ENCODE peak calls at places on chromosomes 12 and 14, in six cellular contexts. One of them, this sample, is unnamed.
A peak's percentile ranks its signal among the peaks of the same experiment; 100 is the strongest.

GRCh38 chr12:124520896-124521295 is 46.5 kb downstream of the NCOR2 start:
- DNase-seq in ELF-1: no peak
- DNase-seq in mucosa of gallbladder: no peak
- DNase-seq in cardiac muscle cell: no peak
- DNase-seq in nephron progenitor cell: no peak
- DNase-seq in activated CD8-positive, alpha-beta memory T cell treated with anti-CD3 and anti-CD28 coated beads for 24 hours: no peak
- DNase-seq in this sample: no peak

GRCh38 chr12:115191342-115191741 is 507.4 kb upstream of the TBX3 start:
- DNase-seq in nephron progenitor cell: no peak
- DNase-seq in cardiac muscle cell: no peak
- DNase-seq in ELF-1: no peak
- DNase-seq in activated CD8-positive, alpha-beta memory T cell treated with anti-CD3 and anti-CD28 coated beads for 24 hours: no peak
- DNase-seq in mucosa of gallbladder: no peak
- DNase-seq in this sample: no peak

GRCh38 chr12:63400746-63401145 is 249.7 kb upstream of the AVPR1A start:
- DNase-seq in cardiac muscle cell: no peak
- DNase-seq in ELF-1: no peak
- DNase-seq in mucosa of gallbladder: no peak
- DNase-seq in nephron progenitor cell: no peak
- DNase-seq in activated CD8-positive, alpha-beta memory T cell treated with anti-CD3 and anti-CD28 coated beads for 24 hours: no peak
- DNase-seq in this sample: no peak

GRCh38 chr14:21227981-21228380 is 41.3 kb downstream of the HNRNPC start:
- DNase-seq in mucosa of gallbladder: no peak
- DNase-seq in nephron progenitor cell: no peak
- DNase-seq in ELF-1: no peak
- DNase-seq in cardiac muscle cell: no peak
- DNase-seq in activated CD8-positive, alpha-beta memory T cell treated with anti-CD3 and anti-CD28 coated beads for 24 hours: no peak
- DNase-seq in this sample: no peak

GRCh38 chr12:113103756-113104450 is 31.7 kb downstream of the RASAL1 start:
- DNase-seq in mucosa of gallbladder: no peak
- DNase-seq in nephron progenitor cell: peak; percentile 53
- DNase-seq in activated CD8-positive, alpha-beta memory T cell treated with anti-CD3 and anti-CD28 coated beads for 24 hours: peak; percentile 76
- DNase-seq in cardiac muscle cell: peak; percentile 21
- DNase-seq in ELF-1: peak; percentile 84
- DNase-seq in this sample: no peak

GRCh38 chr14:29927596-29928341 is at the start of gene PRKD1:
- DNase-seq in activated CD8-positive, alpha-beta memory T cell treated with anti-CD3 and anti-CD28 coated beads for 24 hours: no peak
- DNase-seq in mucosa of gallbladder: peak; percentile 48
- DNase-seq in nephron progenitor cell: peak; percentile 84
- DNase-seq in ELF-1: peak; percentile 30
- DNase-seq in cardiac muscle cell: peak; percentile 88
- DNase-seq in this sample: no peak

GRCh38 chr12:125081427-125081826 is 16.2 kb downstream of the AACS start:
- DNase-seq in cardiac muscle cell: no peak
- DNase-seq in mucosa of gallbladder: no peak
- DNase-seq in activated CD8-positive, alpha-beta memory T cell treated with anti-CD3 and anti-CD28 coated beads for 24 hours: no peak
- DNase-seq in nephron progenitor cell: no peak
- DNase-seq in ELF-1: no peak
- DNase-seq in this sample: no peak

GRCh38 chr12:43453761-43454160 is 98.2 kb downstream of the ADAMTS20 start:
- DNase-seq in mucosa of gallbladder: no peak
- DNase-seq in nephron progenitor cell: no peak
- DNase-seq in ELF-1: no peak
- DNase-seq in cardiac muscle cell: no peak
- DNase-seq in activated CD8-positive, alpha-beta memory T cell treated with anti-CD3 and anti-CD28 coated beads for 24 hours: no peak
- DNase-seq in this sample: no peak

GRCh38 chr14:88554458-88555286 is at the start of gene PTPN21:
- DNase-seq in activated CD8-positive, alpha-beta memory T cell treated with anti-CD3 and anti-CD28 coated beads for 24 hours: peak; percentile 64
- DNase-seq in mucosa of gallbladder: peak; percentile 60
- DNase-seq in ELF-1: peak; percentile 84
- DNase-seq in nephron progenitor cell: peak; percentile 87
- DNase-seq in cardiac muscle cell: peak; percentile 86
- DNase-seq in this sample: peak; percentile 88

GRCh38 chr12:19915392-19916192 is 452.7 kb upstream of the PDE3A start:
- DNase-seq in cardiac muscle cell: peak; percentile 47
- DNase-seq in activated CD8-positive, alpha-beta memory T cell treated with anti-CD3 and anti-CD28 coated beads for 24 hours: no peak
- DNase-seq in mucosa of gallbladder: no peak
- DNase-seq in ELF-1: peak; percentile 44
- DNase-seq in nephron progenitor cell: no peak
- DNase-seq in this sample: no peak

GRCh38 chr12:124399622-124400021 is 104.7 kb downstream of the RFLNA start:
- DNase-seq in mucosa of gallbladder: no peak
- DNase-seq in ELF-1: peak; percentile 70
- DNase-seq in nephron progenitor cell: peak; percentile 63
- DNase-seq in activated CD8-positive, alpha-beta memory T cell treated with anti-CD3 and anti-CD28 coated beads for 24 hours: peak; percentile 74
- DNase-seq in cardiac muscle cell: no peak
- DNase-seq in this sample: no peak

GRCh38 chr12:5096241-5096880 is 52.7 kb downstream of the KCNA5 start:
- DNase-seq in nephron progenitor cell: no peak
- DNase-seq in ELF-1: peak; percentile 28
- DNase-seq in cardiac muscle cell: peak; percentile 47
- DNase-seq in activated CD8-positive, alpha-beta memory T cell treated with anti-CD3 and anti-CD28 coated beads for 24 hours: no peak
- DNase-seq in mucosa of gallbladder: no peak
- DNase-seq in this sample: no peak

GRCh38 chr12:92506460-92506859 is 196.3 kb upstream of the PLEKHG7 start:
- DNase-seq in activated CD8-positive, alpha-beta memory T cell treated with anti-CD3 and anti-CD28 coated beads for 24 hours: no peak
- DNase-seq in mucosa of gallbladder: peak; percentile 29
- DNase-seq in ELF-1: peak; percentile 18
- DNase-seq in nephron progenitor cell: no peak
- DNase-seq in cardiac muscle cell: no peak
- DNase-seq in this sample: no peak

GRCh38 chr12:64039285-64039871 is 182.7 kb downstream of the KICS2 start:
- DNase-seq in cardiac muscle cell: peak; percentile 4
- DNase-seq in nephron progenitor cell: no peak
- DNase-seq in mucosa of gallbladder: no peak
- DNase-seq in activated CD8-positive, alpha-beta memory T cell treated with anti-CD3 and anti-CD28 coated beads for 24 hours: no peak
- DNase-seq in ELF-1: no peak
- DNase-seq in this sample: no peak

GRCh38 chr12:22518067-22518719 is 26.1 kb downstream of the C2CD5 start:
- DNase-seq in activated CD8-positive, alpha-beta memory T cell treated with anti-CD3 and anti-CD28 coated beads for 24 hours: no peak
- DNase-seq in cardiac muscle cell: no peak
- DNase-seq in mucosa of gallbladder: peak; percentile 61
- DNase-seq in ELF-1: no peak
- DNase-seq in nephron progenitor cell: no peak
- DNase-seq in this sample: no peak

GRCh38 chr12:103909811-103910210 is 20.4 kb upstream of the HSP90B1 start:
- DNase-seq in cardiac muscle cell: no peak
- DNase-seq in nephron progenitor cell: no peak
- DNase-seq in ELF-1: no peak
- DNase-seq in activated CD8-positive, alpha-beta memory T cell treated with anti-CD3 and anti-CD28 coated beads for 24 hours: no peak
- DNase-seq in mucosa of gallbladder: no peak
- DNase-seq in this sample: no peak

GRCh38 chr12:113261847-113262470 is 40.7 kb downstream of the TPCN1 start:
- DNase-seq in ELF-1: no peak
- DNase-seq in mucosa of gallbladder: no peak
- DNase-seq in activated CD8-positive, alpha-beta memory T cell treated with anti-CD3 and anti-CD28 coated beads for 24 hours: no peak
- DNase-seq in cardiac muscle cell: no peak
- DNase-seq in nephron progenitor cell: no peak
- DNase-seq in this sample: no peak

This sample was measured in osteocyte.